ENCODE peak calls at places on chromosomes 5 and 9, in five cellular contexts. I is AG09309; D is stimulated activated CD8-positive, alpha-beta memory T cell treated with anti-CD3 and anti-CD28 coated beads, Interleukin-4, amount 100 ng/mL, for 4 hours; C is left colon; P is HS-5. Q is an unnamed sample.

GRCh38 chr5:169609716-169610115 is 26.1 kb downstream of the SPDL1 start:
- DNase-seq in I (no peak), D (no peak), C (no peak), P (no peak), Q (no peak)

GRCh38 chr5:91487420-91487819 is 104.3 kb upstream of the ARRDC3 start:
- DNase-seq in I (no peak), D (no peak), C (no peak), P (no peak), Q (no peak)

GRCh38 chr5:34577267-34577666 is 78.9 kb upstream of the RAI14 start:
- DNase-seq in I (no peak), D (no peak), C (no peak), P (no peak), Q (no peak)

GRCh38 chr9:4640027-4640426 is 22.1 kb upstream of the PLPP6 start:
- DNase-seq in I (no peak), D (no peak), C (no peak), P (no peak), Q (no peak)

GRCh38 chr5:149735066-149735465 is 5.0 kb downstream of the PPARGC1B start:
- DNase-seq in I (no peak), D (no peak), C (peak), P (no peak), Q (no peak)

GRCh38 chr9:72462340-72462739 is 59.1 kb upstream of the TMC1 start:
- DNase-seq in I (no peak), D (no peak), C (no peak), P (no peak), Q (no peak)

GRCh38 chr5:39100851-39101396 is 26.7 kb upstream of the RICTOR start:
- DNase-seq in I (peak), D (no peak), C (no peak), P (peak), Q (no peak)

GRCh38 chr9:22395585-22396205 is 50.9 kb upstream of the DMRTA1 start:
- DNase-seq in I (no peak), D (no peak), C (no peak), P (peak), Q (no peak)

GRCh38 chr5:175889910-175890684 is 18.7 kb downstream of the CPLX2 start:
- DNase-seq in I (no peak), D (no peak), C (no peak), P (peak), Q (no peak)

GRCh38 chr9:6584881-6585597 is 60.5 kb downstream of the GLDC start:
- DNase-seq in I (peak), D (no peak), C (no peak), P (peak), Q (no peak)

GRCh38 chr5:59164041-59164830 is 581.4 kb downstream of the RAB3C start:
- DNase-seq in I (no peak), D (no peak), C (no peak), P (no peak), Q (no peak)

GRCh38 chr9:134175808-134176598 is 11.6 kb upstream of the RNU6ATAC start:
- DNase-seq in I (no peak), D (no peak), C (no peak), P (no peak), Q (no peak)

GRCh38 chr5:158599132-158599531 is 500.6 kb downstream of the EBF1 start:
- DNase-seq in I (no peak), D (no peak), C (no peak), P (no peak), Q (no peak)

GRCh38 chr5:111755264-111755941 is 1.6 kb downstream of the NREP start:
- DNase-seq in I (no peak), D (no peak), C (no peak), P (no peak), Q (no peak)

GRCh38 chr9:18720691-18721090 is 246.7 kb downstream of the ADAMTSL1 start:
- DNase-seq in I (peak), D (no peak), C (no peak), P (no peak), Q (no peak)

GRCh38 chr9:74309654-74310053 is 187.5 kb upstream of the RORB start:
- DNase-seq in I (no peak), D (no peak), C (no peak), P (no peak), Q (no peak)

GRCh38 chr9:71683598-71684235 is 84.6 kb downstream of the CEMIP2 start:
- DNase-seq in I (no peak), D (no peak), C (no peak), P (no peak), Q (peak)

GRCh38 chr9:111305914-111306313 is 24.1 kb downstream of the OR2K2 start:
- DNase-seq in I (no peak), D (no peak), C (no peak), P (no peak), Q (no peak)

GRCh38 chr9:83166369-83166768 is 103.4 kb upstream of the RASEF start:
- DNase-seq in I (no peak), D (no peak), C (peak), P (no peak), Q (no peak)

GRCh38 chr5:128494516-128494915 is 43.5 kb downstream of the FBN2 start:
- DNase-seq in I (no peak), D (no peak), C (no peak), P (no peak), Q (no peak)

GRCh38 chr9:35658144-35658893 is at the start of gene CCDC107:
- DNase-seq in I (no peak), D (peak), C (peak), P (no peak), Q (peak)

GRCh38 chr9:34993502-34994428 is 4.2 kb downstream of the DNAJB5 start:
- DNase-seq in I (peak), D (no peak), C (peak), P (no peak), Q (peak)

GRCh38 chr5:54360089-54360488 is 49.7 kb upstream of the ARL15 start:
- DNase-seq in I (peak), D (no peak), C (no peak), P (peak), Q (no peak)

GRCh38 chr5:64925123-64925522 is 156.4 kb downstream of the CWC27 start:
- DNase-seq in I (no peak), D (no peak), C (no peak), P (no peak), Q (no peak)

GRCh38 chr9:84667571-84668203 is 1.8 kb upstream of the NTRK2 start:
- DNase-seq in I (no peak), D (no peak), C (no peak), P (peak), Q (no peak)

GRCh38 chr5:33440482-33441240 is at the start of gene TARS1:
- DNase-seq in I (peak), D (peak), C (peak), P (peak), Q (peak)

GRCh38 chr5:112685929-112686328 is 51.8 kb upstream of the APC start:
- DNase-seq in I (no peak), D (no peak), C (no peak), P (no peak), Q (no peak)

GRCh38 chr9:92609142-92609500 is 60.8 kb downstream of the IPPK start:
- DNase-seq in I (no peak), D (no peak), C (no peak), P (no peak), Q (no peak)

GRCh38 chr9:37061763-37062162 is 27.7 kb upstream of the PAX5 start:
- DNase-seq in I (peak), D (no peak), C (no peak), P (no peak), Q (no peak)

GRCh38 chr5:86118542-86118941 is 499.2 kb upstream of the COX7C start:
- DNase-seq in I (no peak), D (no peak), C (no peak), P (no peak), Q (no peak)

GRCh38 chr5:35842856-35843255 is 13.8 kb upstream of the IL7R start:
- DNase-seq in I (no peak), D (no peak), C (no peak), P (no peak), Q (no peak)

GRCh38 chr5:168734657-168735344 is 155.6 kb upstream of the PANK3 start:
- DNase-seq in I (no peak), D (no peak), C (no peak), P (no peak), Q (peak)

GRCh38 chr9:77817590-77818311 is 169.6 kb upstream of the GNA14 start:
- DNase-seq in I (no peak), D (no peak), C (no peak), P (no peak), Q (no peak)

GRCh38 chr9:96069821-96070220 is 194.3 kb downstream of the ERCC6L2 start:
- DNase-seq in I (no peak), D (no peak), C (no peak), P (no peak), Q (no peak)

GRCh38 chr9:115107701-115108100 is 10.3 kb downstream of the TNC start:
- DNase-seq in I (no peak), D (no peak), C (no peak), P (no peak), Q (no peak)

GRCh38 chr5:96943829-96944228 is 7.9 kb downstream of the LNPEP start:
- DNase-seq in I (no peak), D (no peak), C (no peak), P (no peak), Q (no peak)

GRCh38 chr9:89234636-89235035 is 56.0 kb upstream of the SHC3 start:
- DNase-seq in I (no peak), D (no peak), C (no peak), P (no peak), Q (no peak)

GRCh38 chr5:177132504-177133118 is 962 bp upstream of the NSD1 start:
- DNase-seq in I (no peak), D (no peak), C (no peak), P (no peak), Q (no peak)

Q was measured in right atrium auricular region.